ENCODE peak calls at places on chromosomes 1 and 21, in four cellular contexts. One of them, this sample, is unnamed. For H3K4me1 and H3K27me3, the result is how much of the 10 kb centered on the place peaks cover.

GRCh38 chr1:3921786-3922185 is 21.7 kb upstream of the C1orf174 start:
- DNase-seq in GM23338: no peak
- DNase-seq in DND-41: no peak
- DNase-seq in transverse colon: no peak
- DNase-seq in this sample: no peak

GRCh38 chr1:155379877-155380192 is 59.1 kb downstream of the RUSC1 start:
- DNase-seq in GM23338: no peak
- DNase-seq in DND-41: no peak
- DNase-seq in transverse colon: no peak
- DNase-seq in this sample: no peak

GRCh38 chr1:151325231-151325630 is 2.0 kb downstream of the PI4KB start:
- DNase-seq in GM23338: no peak
- DNase-seq in DND-41: no peak
- DNase-seq in transverse colon: no peak
- DNase-seq in this sample: no peak

GRCh38 chr1:63797056-63797726 is 23.4 kb downstream of the ROR1 start:
- DNase-seq in GM23338: no peak
- DNase-seq in DND-41: no peak
- DNase-seq in transverse colon: no peak
- DNase-seq in this sample: no peak

GRCh38 chr1:156368889-156369684 is at the start of gene RHBG:
- DNase-seq in GM23338: peak
- DNase-seq in DND-41: no peak
- DNase-seq in transverse colon: peak
- DNase-seq in this sample: no peak

GRCh38 chr1:2575801-2576663 is 10.5 kb upstream of the PRXL2B start:
- DNase-seq in GM23338: no peak
- DNase-seq in DND-41: no peak
- DNase-seq in transverse colon: peak
- DNase-seq in this sample: no peak

GRCh38 chr1:53365405-53366063 is 37.7 kb upstream of the LRP8 start:
- DNase-seq in GM23338: no peak
- DNase-seq in DND-41: no peak
- DNase-seq in transverse colon: no peak
- DNase-seq in this sample: no peak

GRCh38 chr1:8705104-8705503 is 112.3 kb downstream of the RERE start:
- DNase-seq in GM23338: no peak
- DNase-seq in DND-41: no peak
- DNase-seq in transverse colon: no peak
- DNase-seq in this sample: no peak

GRCh38 chr1:104392552-104392951 is 642.9 kb downstream of the AMY1C start:
- DNase-seq in GM23338: no peak
- DNase-seq in DND-41: no peak
- DNase-seq in transverse colon: no peak
- DNase-seq in this sample: no peak

GRCh38 chr1:97562096-97562495 is 358.7 kb downstream of the DPYD start:
- DNase-seq in GM23338: no peak
- DNase-seq in DND-41: no peak
- DNase-seq in transverse colon: no peak
- DNase-seq in this sample: no peak

GRCh38 chr1:34306568-34306967 is 129.9 kb downstream of the C1orf94 start:
- DNase-seq in GM23338: no peak
- DNase-seq in DND-41: no peak
- DNase-seq in transverse colon: no peak
- DNase-seq in this sample: no peak

GRCh38 chr1:206447792-206448191 is 22.5 kb upstream of the IKBKE start:
- DNase-seq in GM23338: no peak
- DNase-seq in DND-41: no peak
- DNase-seq in transverse colon: no peak
- DNase-seq in this sample: no peak

GRCh38 chr1:208154679-208155078 is 89.5 kb downstream of the PLXNA2 start:
- DNase-seq in GM23338: no peak
- DNase-seq in DND-41: no peak
- DNase-seq in transverse colon: peak
- DNase-seq in this sample: no peak

GRCh38 chr1:184734972-184735371 is 19.7 kb downstream of the EDEM3 start:
- DNase-seq in GM23338: no peak
- DNase-seq in DND-41: no peak
- DNase-seq in transverse colon: no peak
- DNase-seq in this sample: no peak

GRCh38 chr1:33061827-33062226 is 19.1 kb upstream of the AZIN2 start:
- DNase-seq in GM23338: no peak
- DNase-seq in DND-41: no peak
- DNase-seq in transverse colon: no peak
- DNase-seq in this sample: no peak

GRCh38 chr1:214698589-214698988 is 95.6 kb downstream of the CENPF start:
- DNase-seq in GM23338: no peak
- DNase-seq in DND-41: no peak
- DNase-seq in transverse colon: no peak
- DNase-seq in this sample: no peak

GRCh38 chr1:34839526-34840305 is 19.8 kb downstream of the SMIM12 start:
- DNase-seq in GM23338: no peak
- DNase-seq in DND-41: no peak
- DNase-seq in transverse colon: no peak
- DNase-seq in this sample: no peak

GRCh38 chr1:225506727-225507126 is 78.9 kb upstream of the LBR start:
- DNase-seq in GM23338: no peak
- DNase-seq in DND-41: no peak
- DNase-seq in transverse colon: no peak
- DNase-seq in this sample: no peak

GRCh38 chr1:91006113-91006908 is 15.5 kb downstream of the ZNF644 start:
- DNase-seq in GM23338: no peak
- DNase-seq in DND-41: no peak
- DNase-seq in transverse colon: no peak
- DNase-seq in this sample: no peak

GRCh38 chr1:94792876-94793605 is 27.1 kb upstream of the SLC44A3 start:
- DNase-seq in GM23338: no peak
- DNase-seq in DND-41: no peak
- DNase-seq in transverse colon: no peak
- DNase-seq in this sample: no peak

GRCh38 chr1:68141079-68141800 is 90.8 kb upstream of the DIRAS3 start:
- DNase-seq in GM23338: peak
- DNase-seq in DND-41: no peak
- DNase-seq in transverse colon: no peak
- DNase-seq in this sample: no peak

GRCh38 chr21:36542312-36543101 is 62.6 kb upstream of the CLDN14 start:
- DNase-seq in GM23338: peak
- DNase-seq in DND-41: no peak
- DNase-seq in transverse colon: peak
- DNase-seq in this sample: no peak

GRCh38 chr21:44418108-44418875 is 37.0 kb upstream of the LRRC3 start:
- DNase-seq in GM23338: no peak
- DNase-seq in DND-41: no peak
- DNase-seq in transverse colon: no peak
- DNase-seq in this sample: no peak

GRCh38 chr21:44414291-44415072 is 40.8 kb upstream of the LRRC3 start:
- DNase-seq in GM23338: no peak
- DNase-seq in DND-41: no peak
- DNase-seq in transverse colon: no peak
- DNase-seq in this sample: no peak

GRCh38 chr21:44413566-44414290 is 41.6 kb upstream of the LRRC3 start:
- DNase-seq in GM23338: no peak
- DNase-seq in DND-41: no peak
- DNase-seq in transverse colon: no peak
- DNase-seq in this sample: no peak

GRCh38 chr21:44416193-44416592 is 39.1 kb upstream of the LRRC3 start:
- DNase-seq in GM23338: no peak
- DNase-seq in DND-41: no peak
- DNase-seq in transverse colon: no peak
- DNase-seq in this sample: no peak

GRCh38 chr21:44415073-44416025 is 40.0 kb upstream of the LRRC3 start:
- DNase-seq in GM23338: no peak
- DNase-seq in DND-41: no peak
- DNase-seq in transverse colon: no peak
- DNase-seq in this sample: no peak
- H3K27ac ChIP-seq in GM23338: no peak
- H3K27ac ChIP-seq in DND-41: no peak
- H3K27ac ChIP-seq in transverse colon: no peak
- H3K27ac ChIP-seq in this sample: no peak

DNA sequence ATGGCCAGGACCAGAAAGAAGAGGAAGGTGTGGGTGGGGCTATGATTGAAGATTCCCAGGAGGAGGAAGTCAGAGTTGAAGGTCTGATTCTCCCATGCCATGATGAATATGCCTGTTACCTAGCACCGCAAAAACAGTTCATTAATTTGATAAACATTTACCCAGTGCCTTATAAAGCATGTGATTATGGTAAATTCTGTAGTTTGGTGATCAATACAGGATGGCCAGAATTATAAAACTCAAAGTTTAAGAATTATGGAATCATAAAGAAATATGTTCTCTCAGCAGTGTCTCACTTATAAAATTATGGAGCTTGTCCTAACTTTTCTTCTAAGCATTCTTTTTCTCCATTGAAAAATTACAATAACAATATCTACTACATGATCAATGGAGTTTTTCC is at the start of gene OR2M7:
- DNase-seq in GM23338: no peak
- DNase-seq in DND-41: no peak
- DNase-seq in transverse colon: no peak
- DNase-seq in this sample: no peak
- H3K4me1 ChIP-seq in GM23338: under half
- H3K4me1 ChIP-seq in DND-41: under half
- H3K4me1 ChIP-seq in transverse colon: under half
- H3K4me1 ChIP-seq in this sample: under half

DNA sequence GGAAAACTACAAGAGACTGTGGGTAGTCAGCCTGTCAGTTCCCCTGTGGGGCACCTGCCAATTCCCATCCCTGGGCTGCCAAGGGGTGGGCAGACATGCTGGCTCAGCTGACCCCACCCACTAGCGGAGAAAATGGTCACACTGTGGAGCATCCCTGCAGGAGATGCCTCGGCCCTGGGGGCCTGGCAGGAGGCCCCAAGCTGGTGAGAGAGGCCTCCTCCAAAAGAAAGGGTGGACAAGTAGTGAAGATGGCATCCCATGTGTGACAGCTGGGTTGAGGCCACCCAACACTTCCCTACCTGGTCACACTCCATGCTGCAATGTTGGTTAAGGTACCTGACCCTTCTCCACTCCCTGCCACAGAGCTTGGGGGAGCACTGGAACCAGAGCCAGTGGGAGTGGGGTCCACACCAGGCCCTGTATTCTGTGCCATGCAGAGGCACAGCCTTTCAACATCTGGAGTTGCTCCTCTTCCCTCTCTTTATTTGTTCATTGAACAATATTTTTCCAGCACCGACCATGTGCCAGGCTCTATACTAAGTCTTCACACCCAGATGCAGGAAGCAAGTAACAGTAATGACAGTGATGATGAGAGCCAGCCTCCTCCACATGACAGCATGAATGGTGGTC is 59.5 kb downstream of the KLHDC7A start:
- DNase-seq in GM23338: no peak
- DNase-seq in DND-41: no peak
- DNase-seq in transverse colon: no peak
- DNase-seq in this sample: no peak
- H3K27me3 ChIP-seq in GM23338: under half
- H3K27me3 ChIP-seq in DND-41: under half
- H3K27me3 ChIP-seq in transverse colon: under half
- H3K27me3 ChIP-seq in this sample: under half

GRCh38 chr1:54479251-54479650 is 68.8 kb upstream of the ACOT11 start:
- DNase-seq in GM23338: no peak
- DNase-seq in DND-41: no peak
- DNase-seq in transverse colon: no peak
- DNase-seq in this sample: no peak

GRCh38 chr1:54477153-54477561 is 70.9 kb upstream of the ACOT11 start:
- DNase-seq in GM23338: no peak
- DNase-seq in DND-41: peak
- DNase-seq in transverse colon: no peak
- DNase-seq in this sample: no peak

GRCh38 chr1:54474500-54475235 is 68.5 kb upstream of the SSBP3 start:
- DNase-seq in GM23338: peak
- DNase-seq in DND-41: peak
- DNase-seq in transverse colon: peak
- DNase-seq in this sample: no peak

GRCh38 chr1:54476231-54477109 is 70.3 kb upstream of the SSBP3 start:
- DNase-seq in GM23338: no peak
- DNase-seq in DND-41: peak
- DNase-seq in transverse colon: no peak
- DNase-seq in this sample: no peak

GRCh38 chr1:54475357-54476230 is 69.4 kb upstream of the SSBP3 start:
- DNase-seq in GM23338: peak
- DNase-seq in DND-41: peak
- DNase-seq in transverse colon: no peak
- DNase-seq in this sample: peak
- H3K27ac ChIP-seq in GM23338: no peak
- H3K27ac ChIP-seq in DND-41: peak
- H3K27ac ChIP-seq in transverse colon: peak
- H3K27ac ChIP-seq in this sample: peak

DNA sequence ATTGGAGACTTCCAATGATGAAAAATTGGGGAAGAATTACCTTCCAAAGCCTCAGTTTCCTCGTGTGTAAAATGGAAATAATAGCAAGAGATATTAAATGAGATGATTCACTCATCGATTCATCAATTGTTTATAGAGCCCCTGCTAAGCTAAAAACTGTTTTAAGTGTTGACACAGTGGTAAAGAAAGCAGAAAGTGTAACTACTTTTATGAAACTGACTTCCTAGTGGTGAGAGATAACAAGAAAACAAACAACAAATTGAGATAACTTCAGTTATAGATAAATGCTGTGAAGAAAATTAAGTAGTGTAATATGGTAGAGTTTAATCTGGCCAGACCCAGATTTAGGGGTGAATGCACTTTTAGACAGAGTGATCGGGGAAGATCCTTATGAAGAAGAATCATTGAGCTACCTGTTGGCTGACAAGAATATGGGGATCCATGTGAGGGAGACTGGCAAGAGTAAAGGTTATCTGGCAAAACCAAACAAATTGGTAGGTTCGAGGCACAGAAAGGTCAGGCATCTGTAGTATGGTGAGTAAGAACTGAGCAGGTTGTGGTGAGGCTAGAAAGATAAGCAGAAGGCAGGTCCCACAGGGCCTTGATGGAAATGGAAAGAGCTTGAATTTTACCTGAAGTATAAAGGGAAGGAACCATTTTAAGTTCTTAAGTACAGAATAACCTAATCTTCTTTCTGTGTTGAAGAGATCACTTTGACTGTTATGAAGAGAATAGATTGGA is 10.9 kb downstream of the PTPRC start:
- DNase-seq in GM23338: no peak
- DNase-seq in DND-41: no peak
- DNase-seq in transverse colon: no peak
- DNase-seq in this sample: no peak
- H3K4me1 ChIP-seq in GM23338: under half
- H3K4me1 ChIP-seq in DND-41: half or more
- H3K4me1 ChIP-seq in transverse colon: under half
- H3K4me1 ChIP-seq in this sample: half or more

This sample was measured in CD4-positive, alpha-beta memory T cell.